ENCODE peak calls at places on chromosomes 3 and 15, in five cellular contexts. One of them, this sample, is unnamed.

GRCh38 chr3:129486057-129487035 is 42.1 kb upstream of the RHO start:
- DNase-seq in foreskin fibroblast: peak; percentile 80
- DNase-seq in WERI-Rb-1: no peak
- DNase-seq in upper lobe of right lung: no peak
- DNase-seq in PC-9: peak; percentile 74
- DNase-seq in this sample: no peak

GRCh38 chr3:20041197-20041780 is 1.0 kb downstream of the KAT2B start:
- DNase-seq in foreskin fibroblast: peak; percentile 84
- DNase-seq in WERI-Rb-1: peak; percentile 90
- DNase-seq in upper lobe of right lung: peak; percentile 93
- DNase-seq in PC-9: no peak
- DNase-seq in this sample: no peak

GRCh38 chr3:172101107-172101506 is 61.7 kb downstream of the FNDC3B start:
- DNase-seq in foreskin fibroblast: no peak
- DNase-seq in WERI-Rb-1: no peak
- DNase-seq in upper lobe of right lung: no peak
- DNase-seq in PC-9: no peak
- DNase-seq in this sample: no peak

GRCh38 chr15:34119291-34119690 is 17.4 kb downstream of the PGBD4 start:
- DNase-seq in foreskin fibroblast: peak; percentile 60
- DNase-seq in WERI-Rb-1: peak; percentile 84
- DNase-seq in upper lobe of right lung: no peak
- DNase-seq in PC-9: no peak
- DNase-seq in this sample: no peak

GRCh38 chr3:152385761-152386160 is 117.0 kb downstream of the MBNL1 start:
- DNase-seq in foreskin fibroblast: peak; percentile 75
- DNase-seq in WERI-Rb-1: no peak
- DNase-seq in upper lobe of right lung: no peak
- DNase-seq in PC-9: no peak
- DNase-seq in this sample: no peak

GRCh38 chr3:142180761-142181362 is 31.5 kb upstream of the TFDP2 start:
- DNase-seq in foreskin fibroblast: peak; percentile 51
- DNase-seq in WERI-Rb-1: peak; percentile 65
- DNase-seq in upper lobe of right lung: no peak
- DNase-seq in PC-9: no peak
- DNase-seq in this sample: no peak

GRCh38 chr3:195208631-195209030 is 62.3 kb downstream of the XXYLT1 start:
- DNase-seq in foreskin fibroblast: no peak
- DNase-seq in WERI-Rb-1: no peak
- DNase-seq in upper lobe of right lung: peak; percentile 41
- DNase-seq in PC-9: no peak
- DNase-seq in this sample: no peak

GRCh38 chr15:95990833-95991232 is 339.7 kb upstream of the NR2F2 start:
- DNase-seq in foreskin fibroblast: no peak
- DNase-seq in WERI-Rb-1: no peak
- DNase-seq in upper lobe of right lung: no peak
- DNase-seq in PC-9: no peak
- DNase-seq in this sample: no peak

GRCh38 chr15:48644827-48645557 is 517 bp downstream of the FBN1 start:
- DNase-seq in foreskin fibroblast: peak; percentile 87
- DNase-seq in WERI-Rb-1: peak; percentile 32
- DNase-seq in upper lobe of right lung: peak; percentile 73
- DNase-seq in PC-9: no peak
- DNase-seq in this sample: peak; percentile 96

GRCh38 chr15:66850078-66850991 is 148.3 kb downstream of the SMAD6 start:
- DNase-seq in foreskin fibroblast: no peak
- DNase-seq in WERI-Rb-1: no peak
- DNase-seq in upper lobe of right lung: no peak
- DNase-seq in PC-9: no peak
- DNase-seq in this sample: no peak

GRCh38 chr15:98442379-98442833 is 205.9 kb upstream of the IGF1R start:
- DNase-seq in foreskin fibroblast: peak; percentile 91
- DNase-seq in WERI-Rb-1: peak; percentile 51
- DNase-seq in upper lobe of right lung: no peak
- DNase-seq in PC-9: peak; percentile 74
- DNase-seq in this sample: no peak

GRCh38 chr3:77412591-77412990 is 372.7 kb downstream of the ROBO2 start:
- DNase-seq in foreskin fibroblast: peak; percentile 95
- DNase-seq in WERI-Rb-1: no peak
- DNase-seq in upper lobe of right lung: no peak
- DNase-seq in PC-9: no peak
- DNase-seq in this sample: no peak

GRCh38 chr3:40267940-40268707 is 41.4 kb upstream of the EIF1B start:
- DNase-seq in foreskin fibroblast: peak; percentile 69
- DNase-seq in WERI-Rb-1: no peak
- DNase-seq in upper lobe of right lung: no peak
- DNase-seq in PC-9: no peak
- DNase-seq in this sample: no peak

GRCh38 chr15:25777047-25777446 is 86.1 kb downstream of the ATP10A start:
- DNase-seq in foreskin fibroblast: no peak
- DNase-seq in WERI-Rb-1: no peak
- DNase-seq in upper lobe of right lung: no peak
- DNase-seq in PC-9: no peak
- DNase-seq in this sample: peak; percentile 69

GRCh38 chr3:127173516-127174166 is 19.3 kb upstream of the PRR23E start:
- DNase-seq in foreskin fibroblast: no peak
- DNase-seq in WERI-Rb-1: no peak
- DNase-seq in upper lobe of right lung: peak; percentile 31
- DNase-seq in PC-9: no peak
- DNase-seq in this sample: peak; percentile 57

GRCh38 chr15:95682129-95682528 is 648.4 kb upstream of the NR2F2 start:
- DNase-seq in foreskin fibroblast: peak; percentile 37
- DNase-seq in WERI-Rb-1: no peak
- DNase-seq in upper lobe of right lung: no peak
- DNase-seq in PC-9: no peak
- DNase-seq in this sample: no peak

GRCh38 chr3:151379083-151379734 is 5.3 kb downstream of the P2RY12 start:
- DNase-seq in foreskin fibroblast: peak; percentile 33
- DNase-seq in WERI-Rb-1: peak; percentile 37
- DNase-seq in upper lobe of right lung: no peak
- DNase-seq in PC-9: no peak
- DNase-seq in this sample: no peak

GRCh38 chr3:64011685-64012084 is 11.6 kb downstream of the PSMD6 start:
- DNase-seq in foreskin fibroblast: peak; percentile 75
- DNase-seq in WERI-Rb-1: no peak
- DNase-seq in upper lobe of right lung: no peak
- DNase-seq in PC-9: no peak
- DNase-seq in this sample: no peak

GRCh38 chr3:125280966-125281365 is 68.4 kb upstream of the SLC12A8 start:
- DNase-seq in foreskin fibroblast: peak; percentile 47
- DNase-seq in WERI-Rb-1: no peak
- DNase-seq in upper lobe of right lung: no peak
- DNase-seq in PC-9: no peak
- DNase-seq in this sample: no peak

GRCh38 chr3:26114851-26115250 is 325.0 kb downstream of the OXSM start:
- DNase-seq in foreskin fibroblast: no peak
- DNase-seq in WERI-Rb-1: no peak
- DNase-seq in upper lobe of right lung: no peak
- DNase-seq in PC-9: no peak
- DNase-seq in this sample: no peak
- TF ChIP-seq CTCF in foreskin fibroblast: no peak
- TF ChIP-seq CTCF in WERI-Rb-1: no peak
- TF ChIP-seq CTCF in upper lobe of right lung: no peak
- TF ChIP-seq CTCF in PC-9: no peak
- TF ChIP-seq CTCF in this sample: no peak

GRCh38 chr15:59741274-59741906 is 52.3 kb upstream of the BNIP2 start:
- DNase-seq in foreskin fibroblast: peak; percentile 60
- DNase-seq in WERI-Rb-1: peak; percentile 75
- DNase-seq in upper lobe of right lung: no peak
- DNase-seq in PC-9: no peak
- DNase-seq in this sample: no peak
- TF ChIP-seq CTCF in foreskin fibroblast: peak; percentile 3
- TF ChIP-seq CTCF in WERI-Rb-1: peak; percentile 59
- TF ChIP-seq CTCF in upper lobe of right lung: no peak
- TF ChIP-seq CTCF in PC-9: peak; percentile 35
- TF ChIP-seq CTCF in this sample: peak; percentile 52

GRCh38 chr3:30693470-30694120 is 87.2 kb downstream of the TGFBR2 start:
- DNase-seq in foreskin fibroblast: peak; percentile 83
- DNase-seq in WERI-Rb-1: peak; percentile 44
- DNase-seq in upper lobe of right lung: no peak
- DNase-seq in PC-9: peak; percentile 49
- DNase-seq in this sample: no peak
- TF ChIP-seq CTCF in foreskin fibroblast: peak; percentile 69
- TF ChIP-seq CTCF in WERI-Rb-1: peak; percentile 71
- TF ChIP-seq CTCF in upper lobe of right lung: peak; percentile 83
- TF ChIP-seq CTCF in PC-9: peak; percentile 76
- TF ChIP-seq CTCF in this sample: peak; percentile 97

GRCh38 chr3:175475765-175476164 is 616.6 kb downstream of the NAALADL2 start:
- DNase-seq in foreskin fibroblast: no peak
- DNase-seq in WERI-Rb-1: no peak
- DNase-seq in upper lobe of right lung: no peak
- DNase-seq in PC-9: no peak
- DNase-seq in this sample: no peak
- TF ChIP-seq CTCF in foreskin fibroblast: no peak
- TF ChIP-seq CTCF in WERI-Rb-1: no peak
- TF ChIP-seq CTCF in upper lobe of right lung: no peak
- TF ChIP-seq CTCF in PC-9: no peak
- TF ChIP-seq CTCF in this sample: no peak

DNA sequence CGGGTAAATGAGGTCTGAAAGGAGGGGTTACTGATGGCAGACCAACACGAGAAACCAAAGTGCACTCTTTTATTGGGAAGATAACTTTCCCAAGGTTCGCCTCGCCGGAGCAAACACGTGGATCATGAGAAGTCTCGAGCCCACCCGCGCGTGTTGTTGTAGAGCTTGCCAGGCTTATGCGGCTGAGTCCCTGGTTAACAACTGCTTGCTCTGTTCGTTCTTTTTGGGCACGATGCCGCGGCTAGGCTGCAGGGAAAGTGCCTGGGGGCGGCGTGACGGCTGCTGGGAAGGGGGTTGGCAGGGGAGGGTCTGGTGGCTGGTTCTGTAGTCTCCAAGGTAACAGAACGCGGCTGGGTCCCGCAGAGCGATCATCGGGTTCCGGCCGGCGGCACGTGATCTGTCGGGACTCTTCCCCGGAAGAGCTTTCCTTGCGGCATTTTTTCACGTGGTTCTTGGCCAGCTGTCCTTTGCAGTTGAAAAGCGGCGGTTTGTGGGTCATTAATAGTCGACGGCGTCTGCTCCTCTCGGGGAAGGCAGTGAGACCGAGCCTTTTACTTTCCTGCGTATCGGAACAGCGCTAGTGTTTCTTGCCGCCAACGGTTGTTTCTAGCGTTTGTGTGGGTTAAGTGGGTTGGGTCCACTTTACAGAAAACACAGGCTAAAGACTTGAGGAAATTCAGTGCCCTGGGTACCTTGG is 1.5 kb downstream of the MGA start:
- DNase-seq in foreskin fibroblast: peak; percentile 84
- DNase-seq in WERI-Rb-1: peak; percentile 77
- DNase-seq in upper lobe of right lung: peak; percentile 89
- DNase-seq in PC-9: peak; percentile 46
- DNase-seq in this sample: peak; percentile 92
- TF ChIP-seq CTCF in foreskin fibroblast: no peak
- TF ChIP-seq CTCF in WERI-Rb-1: no peak
- TF ChIP-seq CTCF in upper lobe of right lung: no peak
- TF ChIP-seq CTCF in PC-9: no peak
- TF ChIP-seq CTCF in this sample: no peak

DNA sequence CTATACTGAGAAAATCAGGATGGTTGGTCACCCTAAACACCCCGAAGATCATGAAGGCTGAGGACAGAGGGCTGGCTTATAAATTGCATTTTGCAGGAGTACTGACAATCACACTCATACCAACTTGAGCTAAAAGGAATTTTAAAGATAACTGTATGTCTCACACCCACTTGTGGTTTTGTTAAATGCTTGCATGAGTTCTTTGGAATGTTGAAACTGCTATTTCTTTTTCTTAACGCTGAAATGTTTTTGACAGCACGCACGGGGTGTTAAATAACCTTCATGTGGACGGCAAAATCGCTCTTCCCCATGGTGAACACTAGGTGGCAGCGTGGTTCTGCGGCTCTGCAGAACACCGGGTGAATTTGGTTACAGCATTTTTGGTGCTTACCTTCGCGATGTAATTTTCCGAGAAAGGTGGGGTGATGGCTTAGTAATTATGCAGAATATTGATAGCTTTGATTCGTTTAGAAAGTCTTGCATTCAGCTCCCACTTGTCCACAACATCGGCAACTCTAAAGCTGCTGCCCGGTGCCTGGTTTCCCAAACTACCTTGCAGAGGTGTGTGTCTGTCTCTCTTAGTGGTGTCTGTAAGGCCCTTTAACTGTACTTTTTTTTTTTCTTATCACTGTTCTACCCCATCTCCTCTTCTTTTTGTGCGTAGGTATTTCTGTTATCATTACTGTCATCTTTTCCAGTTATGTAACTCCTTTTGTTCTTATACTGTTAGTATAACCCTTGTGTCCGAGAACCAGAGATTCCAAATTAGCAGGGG is 51.7 kb downstream of the ARNT2 start:
- DNase-seq in foreskin fibroblast: peak; percentile 96
- DNase-seq in WERI-Rb-1: peak; percentile 35
- DNase-seq in upper lobe of right lung: no peak
- DNase-seq in PC-9: peak; percentile 92
- DNase-seq in this sample: no peak
- TF ChIP-seq CTCF in foreskin fibroblast: peak; percentile 85
- TF ChIP-seq CTCF in WERI-Rb-1: peak; percentile 85
- TF ChIP-seq CTCF in upper lobe of right lung: peak; percentile 95
- TF ChIP-seq CTCF in PC-9: peak; percentile 94
- TF ChIP-seq CTCF in this sample: peak; percentile 99

DNA sequence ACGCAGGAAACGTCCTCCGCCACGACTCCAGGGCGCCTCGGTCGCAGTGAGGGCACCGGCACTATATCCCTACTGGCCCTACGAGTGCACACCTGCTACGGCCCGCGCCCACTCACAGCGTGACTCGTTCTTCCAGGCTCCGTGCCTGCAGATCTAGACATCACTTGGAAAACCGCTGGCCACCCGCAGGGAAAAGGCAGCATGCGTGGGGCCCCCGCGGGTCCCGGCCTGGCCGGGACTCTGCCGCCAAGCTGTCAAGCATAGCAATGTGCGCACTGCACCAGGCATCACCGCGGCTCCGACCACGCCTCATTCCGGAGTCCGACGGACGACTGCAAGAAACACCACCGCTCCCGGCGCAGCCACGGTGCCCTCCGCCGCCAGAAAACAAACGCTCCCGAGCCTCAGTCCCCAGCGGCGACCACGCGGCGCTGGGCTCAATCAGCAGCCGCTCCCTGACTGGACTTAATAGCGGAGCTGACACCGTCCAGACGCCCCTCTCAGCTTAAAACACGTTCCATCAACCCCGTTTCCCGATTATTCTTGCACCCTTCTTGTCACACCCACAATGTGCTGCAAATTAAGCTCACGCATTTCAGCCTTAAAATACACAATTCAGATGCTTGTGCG is 984 bp downstream of the CYFIP1 start:
- DNase-seq in foreskin fibroblast: peak; percentile 80
- DNase-seq in WERI-Rb-1: peak; percentile 29
- DNase-seq in upper lobe of right lung: peak; percentile 84
- DNase-seq in PC-9: no peak
- DNase-seq in this sample: no peak
- TF ChIP-seq CTCF in foreskin fibroblast: no peak
- TF ChIP-seq CTCF in WERI-Rb-1: no peak
- TF ChIP-seq CTCF in upper lobe of right lung: no peak
- TF ChIP-seq CTCF in PC-9: no peak
- TF ChIP-seq CTCF in this sample: peak; percentile 19

DNA sequence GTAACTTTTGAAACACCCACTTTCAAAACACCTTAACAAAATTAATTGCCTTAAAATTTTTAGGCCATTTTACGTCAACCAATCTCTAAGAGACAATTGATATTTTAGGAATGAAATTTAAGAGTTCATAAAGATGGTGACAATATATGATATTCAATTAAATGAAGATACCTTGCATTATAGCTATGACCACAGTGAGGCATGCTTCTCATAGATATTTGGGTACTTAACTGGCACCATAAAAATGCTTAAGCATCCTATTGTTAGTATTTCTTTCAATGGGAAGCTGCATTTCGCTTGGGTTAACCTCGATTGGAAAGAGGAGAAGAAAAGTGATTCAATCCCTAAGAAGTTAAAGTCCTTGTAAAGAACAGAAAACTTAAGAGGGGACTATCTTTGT is 209.0 kb downstream of the GAP43 start:
- DNase-seq in foreskin fibroblast: no peak
- DNase-seq in WERI-Rb-1: no peak
- DNase-seq in upper lobe of right lung: no peak
- DNase-seq in PC-9: no peak
- DNase-seq in this sample: no peak
- TF ChIP-seq CTCF in foreskin fibroblast: no peak
- TF ChIP-seq CTCF in WERI-Rb-1: no peak
- TF ChIP-seq CTCF in upper lobe of right lung: no peak
- TF ChIP-seq CTCF in PC-9: no peak
- TF ChIP-seq CTCF in this sample: peak; percentile 52